ENCODE peak calls at places on chromosomes 4 and X, in seven cellular contexts. Z, Q, R, T, G, H and J are unnamed samples.
A peak's percentile ranks its signal among the peaks of the same experiment; 100 is the strongest.

GRCh38 chr4:118318931-118319330 is 33.9 kb downstream of the PRSS12 start:
- DNase-seq in Z (no peak), R (no peak), H (no peak), Q (no peak), G (no peak), T (no peak), J (no peak)

GRCh38 chr4:74933562-74934015 is 673 bp downstream of the PARM1 start:
- DNase-seq in Q (peak; percentile 19), R (no peak), G (no peak), H (no peak), T (no peak), Z (peak; percentile 27), J (no peak)

GRCh38 chrX:123962006-123962485 is 540 bp downstream of the STAG2 start:
- DNase-seq in Z (no peak), R (no peak), H (no peak), T (no peak), Q (no peak), G (no peak), J (no peak)

GRCh38 chrX:54926978-54927377 is 6.4 kb downstream of the TRO start:
- DNase-seq in R (no peak), H (no peak), Q (no peak), G (no peak), T (no peak), Z (no peak), J (no peak)

GRCh38 chr4:151559595-151559994 is 150.6 kb downstream of the FHIP1A start:
- DNase-seq in H (no peak), Z (no peak), Q (no peak), R (no peak), G (no peak), T (no peak), J (no peak)

GRCh38 chrX:30039768-30040167 is 175.6 kb upstream of the MAGEB2 start:
- DNase-seq in G (no peak), Q (peak; percentile 2), T (no peak), R (no peak), H (no peak), Z (no peak), J (no peak)

GRCh38 chrX:111490683-111491082 is 20.8 kb upstream of the SERTM2 start:
- DNase-seq in H (no peak), G (no peak), T (no peak), Z (no peak), R (no peak), Q (no peak), J (no peak)

GRCh38 chrX:150847088-150847487 is 51.4 kb downstream of the CD99L2 start:
- DNase-seq in T (no peak), Q (no peak), R (no peak), H (no peak), G (no peak), Z (no peak), J (no peak)